ENCODE peak calls at places on chromosomes 13 and 19, in five cellular contexts. H, B, E, X and P are unnamed samples.

GRCh38 chr13:113857531-113858195 is 6.2 kb downstream of the GAS6 start:
- DNase-seq in H (no peak), B (no peak), E (no peak), X (no peak), P (no peak)

GRCh38 chr19:10271543-10272086 is 695 bp downstream of the ICAM1 start:
- DNase-seq in H (no peak), B (peak), E (no peak), X (peak), P (no peak)

GRCh38 chr19:37778613-37779138 is 710 bp downstream of the ZNF573 start:
- DNase-seq in H (peak), B (no peak), E (no peak), X (no peak), P (no peak)

GRCh38 chr19:10226376-10227214 is 4.5 kb downstream of the S1PR2 start:
- DNase-seq in H (no peak), B (no peak), E (no peak), X (no peak), P (no peak)

GRCh38 chr19:19600793-19601346 is 17.6 kb downstream of the PBX4 start:
- DNase-seq in H (no peak), B (no peak), E (no peak), X (no peak), P (no peak)

GRCh38 chr13:21148557-21149258 is 27.6 kb downstream of the SKA3 start:
- DNase-seq in H (no peak), B (no peak), E (no peak), X (no peak), P (no peak)

GRCh38 chr13:71879129-71879535 is 12.1 kb upstream of the DACH1 start:
- DNase-seq in H (peak), B (no peak), E (no peak), X (no peak), P (no peak)

GRCh38 chr13:92842145-92842544 is 384.5 kb upstream of the GPC6 start:
- DNase-seq in H (no peak), B (no peak), E (no peak), X (no peak), P (no peak)

GRCh38 chr13:31485651-31486051 is 253.7 kb upstream of the RXFP2 start:
- DNase-seq in H (no peak), B (no peak), E (no peak), X (no peak), P (no peak)

GRCh38 chr13:49248433-49249002 is 793 bp downstream of the CDADC1 start:
- DNase-seq in H (no peak), B (no peak), E (no peak), X (no peak), P (no peak)

GRCh38 chr19:38862321-38863059 is 12.7 kb upstream of the HNRNPL start:
- DNase-seq in H (peak), B (no peak), E (no peak), X (no peak), P (no peak)

GRCh38 chr19:40663712-40664692 is 26.4 kb downstream of the NUMBL start:
- DNase-seq in H (no peak), B (no peak), E (no peak), X (peak), P (no peak)

GRCh38 chr19:54316746-54317107 is 3.8 kb upstream of the LILRA5 start:
- DNase-seq in H (no peak), B (no peak), E (no peak), X (no peak), P (no peak)

GRCh38 chr13:60788156-60788829 is 391.3 kb downstream of the TDRD3 start:
- DNase-seq in H (no peak), B (no peak), E (no peak), X (no peak), P (no peak)

GRCh38 chr13:31968473-31968872 is 63.1 kb upstream of the FRY start:
- DNase-seq in H (no peak), B (no peak), E (no peak), X (no peak), P (no peak)

GRCh38 chr13:98507060-98507797 is 69.7 kb downstream of the STK24 start:
- DNase-seq in H (no peak), B (no peak), E (no peak), X (peak), P (no peak)

GRCh38 chr19:41886761-41887710 is 4.1 kb downstream of the ARHGEF1 start:
- DNase-seq in H (no peak), B (no peak), E (peak), X (peak), P (no peak)

GRCh38 chr19:44998025-44998424 is 3.2 kb upstream of the RELB start:
- DNase-seq in H (no peak), B (no peak), E (no peak), X (no peak), P (no peak)

GRCh38 chr19:35347930-35348298 is 212 bp downstream of the FFAR1 start:
- DNase-seq in H (no peak), B (no peak), E (no peak), X (no peak), P (no peak)

GRCh38 chr13:24133396-24133795 is 27.1 kb upstream of the SPATA13 start:
- DNase-seq in H (no peak), B (no peak), E (no peak), X (no peak), P (no peak)

GRCh38 chr19:42627916-42628315 is 33.2 kb upstream of the CEACAM8 start:
- DNase-seq in H (no peak), B (no peak), E (no peak), X (no peak), P (no peak)

GRCh38 chr19:1651548-1652394 is 644 bp downstream of the TCF3 start:
- DNase-seq in H (no peak), B (no peak), E (peak), X (peak), P (no peak)

GRCh38 chr19:296476-297225 is 5.4 kb upstream of the PLPP2 start:
- DNase-seq in H (no peak), B (no peak), E (no peak), X (no peak), P (no peak)

GRCh38 chr13:39676315-39676876 is 20.9 kb downstream of the COG6 start:
- DNase-seq in H (peak), B (no peak), E (no peak), X (no peak), P (no peak)

GRCh38 chr13:43815204-43815603 is 28.4 kb upstream of the ENOX1 start:
- DNase-seq in H (no peak), B (no peak), E (no peak), X (no peak), P (no peak)

GRCh38 chr19:13208964-13209796 is 59.0 kb downstream of the IER2 start:
- DNase-seq in H (no peak), B (no peak), E (no peak), X (peak), P (no peak)

GRCh38 chr19:12784871-12785430 is 6.3 kb upstream of the JUNB start:
- DNase-seq in H (no peak), B (no peak), E (no peak), X (no peak), P (no peak)

GRCh38 chr13:37442996-37443395 is 155.6 kb downstream of the POSTN start:
- DNase-seq in H (no peak), B (no peak), E (no peak), X (no peak), P (no peak)

GRCh38 chr13:113850722-113851479 is 13.0 kb downstream of the GAS6 start:
- DNase-seq in H (no peak), B (no peak), E (no peak), X (no peak), P (no peak)

GRCh38 chr13:110646442-110647364 is 31.4 kb downstream of the NAXD start:
- DNase-seq in H (no peak), B (no peak), E (no peak), X (no peak), P (no peak)

GRCh38 chr19:53078668-53079067 is 24.6 kb downstream of the ZNF160 start:
- DNase-seq in H (no peak), B (no peak), E (no peak), X (no peak), P (no peak)

GRCh38 chr13:38384171-38384570 is 34.5 kb downstream of the UFM1 start:
- DNase-seq in H (no peak), B (no peak), E (no peak), X (no peak), P (no peak)

GRCh38 chr19:7509625-7510024 is 6.3 kb upstream of the ZNF358 start:
- DNase-seq in H (no peak), B (no peak), E (no peak), X (no peak), P (no peak)

GRCh38 chr13:30107536-30108136 is 199.7 kb downstream of the KATNAL1 start:
- DNase-seq in H (no peak), B (no peak), E (no peak), X (no peak), P (no peak)

GRCh38 chr19:52748336-52748950 is 13.6 kb upstream of the ZNF611 start:
- DNase-seq in H (no peak), B (no peak), E (no peak), X (no peak), P (no peak)

GRCh38 chr13:75258159-75258782 is 223.7 kb downstream of the TBC1D4 start:
- DNase-seq in H (no peak), B (no peak), E (no peak), X (no peak), P (no peak)

GRCh38 chr13:46627462-46627861 is 74.5 kb downstream of the LRCH1 start:
- DNase-seq in H (no peak), B (no peak), E (no peak), X (no peak), P (no peak)

GRCh38 chr13:35716186-35716585 is 239.7 kb upstream of the MAB21L1 start:
- DNase-seq in H (no peak), B (no peak), E (no peak), X (no peak), P (no peak)